ENCODE peak calls at places on chromosomes 11 and 22, in four cellular contexts. V is PC-9, C is heart right ventricle, O is neural crest cell. R is an unnamed sample.

GRCh38 chr11:45282070-45282469 is 4.1 kb downstream of the SYT13 start:
- DNase-seq in V (no peak), C (no peak), O (no peak), R (no peak)

GRCh38 chr11:116529681-116530080 is 243.1 kb downstream of the BUD13 start:
- DNase-seq in V (no peak), C (no peak), O (no peak), R (no peak)

GRCh38 chr11:82675838-82676237 is 57.8 kb downstream of the FAM181B start:
- DNase-seq in V (no peak), C (no peak), O (no peak), R (no peak)

GRCh38 chr11:101441747-101442146 is 142.1 kb downstream of the TRPC6 start:
- DNase-seq in V (no peak), C (peak; percentile 49), O (no peak), R (no peak)

GRCh38 chr22:48276933-48277867 is 1514.8 kb downstream of the TBC1D22A start:
- DNase-seq in V (no peak), C (no peak), O (no peak), R (no peak)

GRCh38 chr11:130144721-130145327 is 14.8 kb upstream of the ST14 start:
- DNase-seq in V (no peak), C (no peak), O (no peak), R (no peak)

GRCh38 chr11:31199403-31199802 is 170.1 kb downstream of the DCDC1 start:
- DNase-seq in V (no peak), C (no peak), O (no peak), R (no peak)

GRCh38 chr11:128399186-128399585 is 188.2 kb downstream of the ETS1 start:
- DNase-seq in V (no peak), C (no peak), O (no peak), R (no peak)

GRCh38 chr11:113160652-113161051 is 153.7 kb upstream of the TTC12 start:
- DNase-seq in V (no peak), C (no peak), O (no peak), R (no peak)

GRCh38 chr11:8989411-8989810 is 14.4 kb downstream of the NRIP3 start:
- DNase-seq in V (peak; percentile 7), C (no peak), O (no peak), R (no peak)

GRCh38 chr11:68309621-68310185 is 2.7 kb upstream of the LRP5 start:
- DNase-seq in V (no peak), C (no peak), O (no peak), R (no peak)

GRCh38 chr11:120771551-120772060 is 252.3 kb upstream of the TBCEL start:
- DNase-seq in V (no peak), C (no peak), O (no peak), R (no peak)

GRCh38 chr11:113176561-113176960 is 137.8 kb upstream of the TTC12 start:
- DNase-seq in V (no peak), C (no peak), O (no peak), R (no peak)

GRCh38 chr22:19723990-19724827 is 870 bp downstream of the GP1BB start:
- DNase-seq in V (peak; percentile 38), C (no peak), O (peak; percentile 59), R (no peak)
- TF ChIP-seq CTCF in V (no peak), C (no peak), O (peak; percentile 47), R (no peak)

GRCh38 chr22:43515902-43516301 is 104.1 kb downstream of the MPPED1 start:
- DNase-seq in V (no peak), C (no peak), O (no peak), R (no peak)
- TF ChIP-seq CTCF in V (no peak), C (no peak), O (no peak), R (no peak)

GRCh38 chr11:124839051-124839971 is 25.9 kb upstream of the ROBO3 start:
- DNase-seq in V (no peak), C (no peak), O (no peak), R (no peak)

GRCh38 chr11:124834526-124835190 is 30.6 kb upstream of the ROBO3 start:
- DNase-seq in V (no peak), C (no peak), O (no peak), R (no peak)

GRCh38 chr11:124839972-124840621 is 25.1 kb upstream of the ROBO3 start:
- DNase-seq in V (no peak), C (no peak), O (peak; percentile 29), R (no peak)

GRCh38 chr11:124835918-124836317 is 29.3 kb upstream of the ROBO3 start:
- DNase-seq in V (no peak), C (no peak), O (no peak), R (no peak)

DNA sequence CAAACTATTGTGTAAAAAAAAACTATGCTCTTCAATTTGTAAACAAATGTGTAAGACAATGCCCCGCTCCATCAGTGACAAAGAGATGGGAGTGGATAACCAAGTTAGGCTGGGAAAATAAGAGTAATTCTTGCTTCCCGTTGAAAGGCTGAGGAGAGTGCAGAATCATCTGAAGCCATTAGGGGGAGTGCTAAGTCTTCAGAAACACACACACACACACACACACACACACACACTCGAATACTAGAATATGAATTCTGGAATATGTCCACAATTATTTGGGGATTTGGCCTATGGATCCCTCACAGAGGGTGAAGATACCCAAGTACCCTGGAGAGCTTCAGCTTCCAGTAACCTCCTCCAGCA is 27.8 kb upstream of the ROBO3 start:
- DNase-seq in V (peak; percentile 22), C (peak; percentile 20), O (peak; percentile 16), R (no peak)
- TF ChIP-seq CTCF in V (peak; percentile 66), C (no peak), O (no peak), R (no peak)

GRCh38 chr22:23858484-23858815 is 775 bp downstream of the SLC2A11 start:
- DNase-seq in V (no peak), C (no peak), O (no peak), R (no peak)
- TF ChIP-seq CTCF in V (no peak), C (no peak), O (no peak), R (no peak)

GRCh38 chr11:66036334-66036710 is 10.0 kb upstream of the CATSPER1 start:
- DNase-seq in V (no peak), C (no peak), O (no peak), R (no peak)

GRCh38 chr11:66032962-66033735 is 6.9 kb upstream of the CATSPER1 start:
- DNase-seq in V (no peak), C (no peak), O (no peak), R (no peak)

GRCh38 chr11:66037327-66037726 is 11.0 kb upstream of the CATSPER1 start:
- DNase-seq in V (no peak), C (no peak), O (no peak), R (no peak)

GRCh38 chr11:66039765-66040164 is 9.2 kb downstream of the GAL3ST3 start:
- DNase-seq in V (no peak), C (no peak), O (no peak), R (no peak)

GRCh38 chr11:66035653-66036333 is 9.5 kb upstream of the CATSPER1 start:
- DNase-seq in V (no peak), C (no peak), O (no peak), R (no peak)
- TF ChIP-seq CTCF in V (no peak), C (no peak), O (no peak), R (no peak)

R was measured in natural killer cell.